ENCODE peak calls at places on chromosomes 13 and 19, in seven cellular contexts. E is BE2C, G is left lung, S is heart left ventricle, Q is body of pancreas, I is astrocyte, P is mucosa of descending colon. H is an unnamed sample.
A peak's percentile ranks its signal among the peaks of the same experiment; 100 is the strongest.

GRCh38 chr19:10946964-10947657 is 13.7 kb upstream of the SMARCA4 start:
- DNase-seq in Q (no peak), G (no peak), E (no peak), I (peak; percentile 69), S (no peak), P (no peak), H (no peak)

GRCh38 chr19:18152444-18152816 is 533 bp upstream of the PIK3R2 start:
- DNase-seq in G (peak; percentile 98), E (peak; percentile 98), P (peak; percentile 100), Q (peak; percentile 95), S (peak; percentile 97), I (peak; percentile 90), H (peak; percentile 99)

GRCh38 chr13:112941349-112941748 is 27.7 kb upstream of the MCF2L start:
- DNase-seq in P (no peak), G (no peak), E (no peak), S (no peak), I (no peak), Q (no peak), H (peak; percentile 57)

GRCh38 chr13:45623516-45624090 is 8.1 kb upstream of the ERICH6B start:
- DNase-seq in I (no peak), E (no peak), P (no peak), Q (no peak), S (no peak), G (no peak), H (no peak)

GRCh38 chr19:47013041-47013517 is 6.6 kb upstream of the NPAS1 start:
- DNase-seq in Q (peak; percentile 84), G (peak; percentile 81), E (peak; percentile 83), I (peak; percentile 15), S (peak; percentile 87), P (peak; percentile 86), H (peak; percentile 91)

GRCh38 chr19:47275866-47276461 is 1.3 kb downstream of the INAFM1 start:
- DNase-seq in S (peak; percentile 71), G (peak; percentile 59), I (peak; percentile 63), P (no peak), E (peak; percentile 35), Q (no peak), H (peak; percentile 81)

GRCh38 chr13:108226184-108226583 is 8.0 kb downstream of the ABHD13 start:
- DNase-seq in S (no peak), Q (no peak), P (no peak), E (peak; percentile 22), I (no peak), G (no peak), H (no peak)

GRCh38 chr13:105925496-105925895 is 610.0 kb downstream of the EFNB2 start:
- DNase-seq in I (peak; percentile 81), Q (no peak), S (no peak), E (no peak), P (no peak), G (no peak), H (no peak)

GRCh38 chr13:28493740-28494536 is 990 bp downstream of the FLT1 start:
- DNase-seq in Q (no peak), S (peak; percentile 26), P (no peak), I (no peak), E (peak; percentile 19), G (no peak), H (peak; percentile 78)

GRCh38 chr13:25803626-25804025 is 248.2 kb downstream of the SHISA2 start:
- DNase-seq in E (no peak), P (no peak), Q (no peak), G (no peak), S (no peak), I (no peak), H (no peak)

GRCh38 chr19:53172892-53173291 is 14.0 kb upstream of the ZNF347 start:
- DNase-seq in E (no peak), Q (no peak), G (no peak), S (no peak), I (no peak), P (no peak), H (no peak)

GRCh38 chr19:40604647-40605200 is 3.6 kb downstream of the LTBP4 start:
- DNase-seq in S (peak; percentile 45), I (no peak), G (no peak), E (no peak), Q (peak; percentile 43), P (peak; percentile 76), H (no peak)

GRCh38 chr13:91664036-91664435 is 265.6 kb downstream of the GPC5 start:
- DNase-seq in E (no peak), P (peak; percentile 3), G (no peak), S (no peak), Q (no peak), I (no peak), H (no peak)

GRCh38 chr13:50357586-50358118 is 342.4 kb downstream of the KCNRG start:
- DNase-seq in G (no peak), Q (peak; percentile 85), I (peak; percentile 97), S (peak; percentile 34), E (peak; percentile 16), P (peak; percentile 30), H (no peak)

GRCh38 chr13:60757481-60757880 is 360.5 kb downstream of the TDRD3 start:
- DNase-seq in I (no peak), G (no peak), P (no peak), Q (no peak), S (no peak), E (no peak), H (no peak)

GRCh38 chr19:53792721-53793433 is 31.2 kb downstream of the NLRP12 start:
- DNase-seq in Q (peak; percentile 84), I (peak; percentile 61), E (peak; percentile 81), G (peak; percentile 78), P (peak; percentile 88), S (peak; percentile 87), H (peak; percentile 89)

GRCh38 chr19:5292843-5293606 is 47.6 kb downstream of the PTPRS start:
- DNase-seq in G (peak; percentile 44), E (peak; percentile 80), Q (peak; percentile 74), S (peak; percentile 73), P (peak; percentile 28), I (peak; percentile 52), H (no peak)

GRCh38 chr19:1275260-1275975 is at the start of gene FAM174C:
- DNase-seq in E (peak; percentile 97), Q (peak; percentile 95), P (peak; percentile 97), G (peak; percentile 97), S (peak; percentile 97), I (peak; percentile 92), H (peak; percentile 98)

GRCh38 chr13:50608357-50608756 is 235.1 kb downstream of the DLEU7 start:
- DNase-seq in I (peak; percentile 18), E (no peak), S (no peak), P (no peak), G (no peak), Q (no peak), H (no peak)

GRCh38 chr13:110397445-110397844 is 90.4 kb downstream of the COL4A2 start:
- DNase-seq in P (no peak), I (peak; percentile 91), E (no peak), G (no peak), Q (no peak), S (no peak), H (no peak)

GRCh38 chr13:64529874-64530485 is 2700.2 kb downstream of the PCDH9 start:
- DNase-seq in P (no peak), E (peak; percentile 34), G (no peak), I (no peak), Q (no peak), S (no peak), H (no peak)

GRCh38 chr13:112057736-112058518 is 9.0 kb upstream of the SOX1 start:
- DNase-seq in E (no peak), Q (no peak), G (no peak), S (no peak), I (no peak), P (no peak), H (peak; percentile 71)

GRCh38 chr13:39952244-39953233 is 297.1 kb downstream of the COG6 start:
- DNase-seq in P (no peak), G (no peak), S (no peak), E (no peak), I (peak; percentile 6), Q (no peak), H (no peak)

GRCh38 chr19:29143183-29143582 is 69.8 kb downstream of the UQCRFS1 start:
- DNase-seq in Q (no peak), G (no peak), I (no peak), P (no peak), S (no peak), E (no peak), H (no peak)

GRCh38 chr19:39778763-39779162 is at the start of gene LEUTX:
- DNase-seq in I (no peak), G (no peak), S (no peak), P (no peak), E (no peak), Q (no peak), H (no peak)

GRCh38 chr19:43623889-43624670 is 4.7 kb upstream of the ZNF428 start:
- DNase-seq in P (no peak), G (no peak), Q (no peak), S (no peak), I (no peak), E (peak; percentile 35), H (no peak)

GRCh38 chr19:40270362-40271089 is 14.6 kb downstream of the AKT2 start:
- DNase-seq in I (no peak), S (no peak), G (no peak), P (no peak), E (no peak), Q (no peak), H (no peak)

GRCh38 chr13:97434417-97435296 is 688 bp downstream of the RAP2A start:
- DNase-seq in S (peak; percentile 57), Q (peak; percentile 42), G (peak; percentile 52), I (peak; percentile 21), P (peak; percentile 55), E (peak; percentile 53), H (no peak)

GRCh38 chr13:102580552-102581169 is 16.1 kb upstream of the TPP2 start:
- DNase-seq in S (no peak), I (peak; percentile 30), E (peak; percentile 45), Q (peak; percentile 18), G (no peak), P (peak; percentile 77), H (no peak)

GRCh38 chr13:113963376-113963775 is 10.5 kb downstream of the C13orf46 start:
- DNase-seq in G (no peak), P (no peak), E (peak; percentile 3), Q (peak; percentile 6), I (no peak), S (peak; percentile 18), H (peak; percentile 52)
- H3K9me3 ChIP-seq in G (peaks cover 18% of the 10 kb centered on the region), P (peaks cover 4% of the 10 kb centered on the region), E (no peaks in the 10 kb centered on the region), Q (no peaks in the 10 kb centered on the region), I (peaks cover 11% of the 10 kb centered on the region), S (no peaks in the 10 kb centered on the region), H (peaks cover 24% of the 10 kb centered on the region)

DNA sequence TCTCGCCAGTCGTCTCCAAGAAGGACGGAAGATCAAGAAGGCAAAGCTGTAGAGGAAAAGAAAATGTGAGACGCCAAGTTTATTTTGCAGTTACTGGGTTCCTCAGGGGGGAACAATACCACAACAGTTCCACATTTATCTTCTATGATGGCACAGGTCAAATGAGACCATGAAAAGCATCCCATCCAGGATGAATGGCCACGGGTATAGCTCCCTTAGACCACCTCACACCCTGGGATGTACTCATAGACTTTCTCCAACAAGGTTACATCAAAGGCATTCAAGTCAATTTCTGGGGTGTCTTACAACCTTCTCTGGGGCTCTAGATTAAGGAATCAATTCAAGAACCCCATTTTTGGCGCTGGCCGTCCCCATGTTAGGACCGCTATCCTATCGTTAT is 4.5 kb downstream of the PEG3 start:
- DNase-seq in E (no peak), I (no peak), Q (no peak), S (no peak), P (no peak), G (no peak), H (no peak)
- H3K9me3 ChIP-seq in E (peaks cover 11% of the 10 kb centered on the region), I (peaks cover 9% of the 10 kb centered on the region), Q (no peaks in the 10 kb centered on the region), S (no peaks in the 10 kb centered on the region), P (peaks cover 75% of the 10 kb centered on the region), G (peaks cover 48% of the 10 kb centered on the region), H (no peaks in the 10 kb centered on the region)

GRCh38 chr13:67008075-67008668 is 222.0 kb downstream of the PCDH9 start:
- DNase-seq in Q (no peak), G (no peak), P (no peak), S (no peak), I (no peak), E (no peak), H (no peak)
- H3K9me3 ChIP-seq in Q (no peaks in the 10 kb centered on the region), G (no peaks in the 10 kb centered on the region), P (no peaks in the 10 kb centered on the region), S (no peaks in the 10 kb centered on the region), I (no peaks in the 10 kb centered on the region), E (no peaks in the 10 kb centered on the region), H (no peaks in the 10 kb centered on the region)

GRCh38 chr19:23832717-23833327 is 74.1 kb upstream of the ZNF681 start:
- DNase-seq in S (no peak), E (no peak), G (no peak), I (no peak), P (no peak), Q (no peak), H (no peak)
- H3K9me3 ChIP-seq in S (peaks cover 91% of the 10 kb centered on the region), E (no peaks in the 10 kb centered on the region), G (peaks cover 97% of the 10 kb centered on the region), I (peaks cover 10% of the 10 kb centered on the region), P (peaks cover 90% of the 10 kb centered on the region), Q (no peaks in the 10 kb centered on the region), H (peaks cover 99% of the 10 kb centered on the region)

H was measured in spleen.